ENCODE peak calls at places on chromosomes 7 and 10, in five cellular contexts. V, R, J, G and O are unnamed samples.

GRCh38 chr10:95387383-95387782 is 96.6 kb upstream of the PDLIM1 start:
- DNase-seq in V (no peak), G (no peak), R (no peak), J (no peak), O (no peak)

GRCh38 chr7:157886711-157887110 is 549.9 kb downstream of the DNAJB6 start:
- DNase-seq in V (no peak), R (no peak), J (no peak), G (no peak), O (peak; percentile 63)

GRCh38 chr7:3011211-3011852 is 32.3 kb downstream of the CARD11 start:
- DNase-seq in J (no peak), R (no peak), G (no peak), V (no peak), O (no peak)

GRCh38 chr10:87916515-87916914 is 53.1 kb downstream of the PTEN start:
- DNase-seq in J (no peak), V (no peak), G (no peak), R (no peak), O (no peak)

GRCh38 chr10:6151087-6151977 is 51.4 kb upstream of the PFKFB3 start:
- DNase-seq in V (peak; percentile 76), G (peak; percentile 69), J (peak; percentile 72), R (peak; percentile 78), O (no peak)

GRCh38 chr7:116598846-116599245 is 73.2 kb upstream of the MET start:
- DNase-seq in R (no peak), V (no peak), J (no peak), G (no peak), O (no peak)

GRCh38 chr10:80580811-80581468 is 43.2 kb downstream of the SH2D4B start:
- DNase-seq in J (no peak), G (no peak), R (no peak), V (no peak), O (no peak)

GRCh38 chr7:95052692-95053091 is 145.3 kb downstream of the PPP1R9A start:
- DNase-seq in G (no peak), R (no peak), V (no peak), J (no peak), O (no peak)

GRCh38 chr10:49365275-49365674 is 30.6 kb downstream of the DRGX start:
- DNase-seq in G (no peak), V (no peak), R (no peak), J (no peak), O (no peak)

GRCh38 chr7:7054252-7054830 is 128.0 kb upstream of the C1GALT1 start:
- DNase-seq in J (no peak), R (no peak), V (no peak), G (no peak), O (no peak)

GRCh38 chr7:29611941-29612527 is 48.4 kb downstream of the PRR15 start:
- DNase-seq in R (no peak), V (no peak), J (no peak), G (no peak), O (no peak)

GRCh38 chr10:129193148-129193547 is 273.9 kb upstream of the MGMT start:
- DNase-seq in R (no peak), G (no peak), V (no peak), J (no peak), O (no peak)

GRCh38 chr10:49552277-49552676 is 13.4 kb upstream of the ERCC6 start:
- DNase-seq in R (no peak), G (peak; percentile 81), J (no peak), V (no peak), O (peak; percentile 91)

GRCh38 chr10:130459011-130459410 is 322.8 kb downstream of the GLRX3 start:
- DNase-seq in V (no peak), G (no peak), J (no peak), R (no peak), O (no peak)

GRCh38 chr7:157394246-157395191 is 57.7 kb downstream of the DNAJB6 start:
- DNase-seq in J (no peak), V (no peak), R (no peak), G (peak; percentile 78), O (no peak)

GRCh38 chr7:25454562-25455031 is 226.3 kb upstream of the NPVF start:
- DNase-seq in J (peak; percentile 60), V (no peak), R (no peak), G (no peak), O (no peak)

GRCh38 chr7:134996097-134996550 is 9.8 kb downstream of the AGBL3 start:
- DNase-seq in G (peak; percentile 29), R (no peak), J (no peak), V (no peak), O (no peak)

GRCh38 chr10:50275650-50276235 is 24.4 kb upstream of the ASAH2 start:
- DNase-seq in V (no peak), R (peak; percentile 47), G (peak; percentile 7), J (no peak), O (no peak)

GRCh38 chr7:103065666-103066065 is 8.9 kb downstream of the FBXL13 start:
- DNase-seq in R (no peak), V (peak; percentile 70), G (peak; percentile 30), J (no peak), O (no peak)

GRCh38 chr10:1085258-1085657 is 29.1 kb downstream of the WDR37 start:
- DNase-seq in G (peak; percentile 14), R (no peak), V (no peak), J (no peak), O (no peak)

DNA sequence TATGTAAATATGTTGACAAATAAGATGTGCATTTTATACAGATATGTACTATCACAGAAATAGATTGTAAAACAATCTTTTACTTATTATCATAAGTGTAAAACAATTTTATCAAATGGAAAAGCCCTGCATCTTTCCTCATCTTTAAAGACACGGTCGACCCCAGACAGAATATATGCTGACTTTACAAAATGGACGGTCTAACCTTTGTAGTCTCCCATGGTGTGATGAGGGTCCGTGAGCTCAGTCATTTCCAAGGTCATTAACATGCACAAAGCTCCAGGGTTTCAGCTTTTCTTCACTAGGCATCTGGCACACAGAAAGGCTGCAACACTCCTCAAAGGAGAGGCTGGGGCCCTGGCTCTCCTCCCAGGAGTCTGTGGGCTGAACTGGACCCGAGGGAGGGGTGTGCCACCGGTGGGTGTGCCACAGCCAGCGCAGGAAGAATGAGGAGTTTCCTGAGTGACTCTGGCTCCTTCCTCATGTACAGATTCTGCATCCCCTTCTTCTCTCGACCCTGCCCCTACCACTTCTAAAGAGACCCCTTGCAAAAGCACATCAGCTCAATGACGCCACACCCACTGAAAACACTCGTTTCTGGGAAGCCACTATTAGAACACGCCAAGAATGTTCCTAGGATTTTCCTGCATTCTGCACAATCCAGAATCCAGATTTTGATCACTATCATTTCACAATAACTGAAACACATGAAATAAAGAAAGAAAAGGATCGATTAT is 26.2 kb upstream of the ABLIM1 start:
- DNase-seq in G (peak; percentile 30), J (peak; percentile 70), R (peak; percentile 69), V (peak; percentile 79), O (no peak)
- H3K4me3 ChIP-seq in G (no peak overlapping the region), J (peak overlapping the region; percentile 57), R (peak overlapping the region; percentile 48), V (peak overlapping the region; percentile 24), O (no peak overlapping the region)

GRCh38 chr10:110656612-110657011 is 12.5 kb downstream of the RBM20 start:
- DNase-seq in G (no peak), J (no peak), V (no peak), R (no peak), O (no peak)
- H3K4me1 ChIP-seq in G (peaks cover 2% of the 10 kb centered on the region), J (peaks cover 11% of the 10 kb centered on the region), V (no peaks in the 10 kb centered on the region), R (no peaks in the 10 kb centered on the region), O (no peaks in the 10 kb centered on the region)

GRCh38 chr7:44220046-44220720 is 19.4 kb downstream of the YKT6 start:
- DNase-seq in R (peak; percentile 45), V (peak; percentile 53), J (no peak), G (no peak), O (peak; percentile 55)

GRCh38 chr7:44220732-44221131 is 20.0 kb downstream of the YKT6 start:
- DNase-seq in R (peak; percentile 36), V (peak; percentile 57), J (no peak), G (no peak), O (peak; percentile 44)

GRCh38 chr7:44222776-44223261 is 22.0 kb downstream of the YKT6 start:
- DNase-seq in V (peak; percentile 34), G (no peak), J (no peak), R (peak; percentile 27), O (peak; percentile 41)

GRCh38 chr7:44222074-44222473 is 21.3 kb downstream of the YKT6 start:
- DNase-seq in R (peak; percentile 14), V (peak; percentile 38), G (no peak), J (no peak), O (peak; percentile 30)

GRCh38 chr7:44221231-44221791 is 20.5 kb downstream of the YKT6 start:
- DNase-seq in J (no peak), R (peak; percentile 42), G (no peak), V (peak; percentile 47), O (peak; percentile 64)
- TF ChIP-seq CTCF in J (no peak), R (no peak), G (peak; percentile 28), V (no peak), O (no peak)

DNA sequence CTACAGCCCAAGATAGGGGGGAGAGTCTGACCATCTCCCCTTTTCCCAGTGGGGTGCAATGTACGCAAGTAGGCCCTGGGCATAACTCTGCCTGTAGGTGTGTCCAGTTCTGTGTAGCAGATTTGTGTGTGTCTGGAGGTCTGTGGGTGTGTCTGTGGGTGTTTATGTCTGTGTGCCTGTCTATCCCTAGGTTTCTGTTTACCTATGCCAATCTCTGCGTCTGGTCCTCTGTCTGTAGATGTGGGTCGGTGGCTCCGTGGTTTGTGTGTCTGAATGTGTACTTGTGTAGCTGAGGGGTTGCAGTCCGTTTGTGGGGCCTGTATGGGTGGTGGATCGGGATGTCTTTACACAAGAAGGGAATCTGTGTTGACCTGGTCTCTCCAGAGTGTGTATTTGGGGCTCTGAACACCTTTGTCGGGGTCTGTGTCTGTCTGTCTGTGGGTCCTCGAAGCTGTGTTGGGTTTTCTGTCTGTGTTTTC is 948 bp downstream of the NYAP1 start:
- DNase-seq in J (no peak), R (no peak), G (no peak), V (no peak), O (no peak)
- H3K4me3 ChIP-seq in J (no peak overlapping the region), R (no peak overlapping the region), G (no peak overlapping the region), V (no peak overlapping the region), O (no peak overlapping the region)

GRCh38 chr7:102028206-102028826 is 210.9 kb downstream of the CUX1 start:
- DNase-seq in R (no peak), G (no peak), J (no peak), V (peak; percentile 45), O (no peak)
- H3K4me1 ChIP-seq in R (no peaks in the 10 kb centered on the region), G (peaks cover 5% of the 10 kb centered on the region), J (no peaks in the 10 kb centered on the region), V (no peaks in the 10 kb centered on the region), O (no peaks in the 10 kb centered on the region)